ENCODE peak calls at places on chromosomes 12 and 14, in four cellular contexts. N, W, H and R are unnamed samples.

GRCh38 chr14:102906616-102907302 is 15.7 kb upstream of the AMN start:
- DNase-seq in H (no peak), W (no peak), N (no peak), R (no peak)

GRCh38 chr12:48972213-48973021 is 882 bp upstream of the WNT10B start:
- DNase-seq in H (no peak), N (peak), W (no peak), R (no peak)

GRCh38 chr14:89179891-89180404 is 237.1 kb downstream of the FOXN3 start:
- DNase-seq in H (no peak), N (no peak), W (no peak), R (no peak)

GRCh38 chr14:100654814-100655795 is 67.9 kb upstream of the BEGAIN start:
- DNase-seq in H (peak), W (no peak), N (peak), R (no peak)

GRCh38 chr12:30729547-30729946 is 25.2 kb downstream of the CAPRIN2 start:
- DNase-seq in W (no peak), H (no peak), N (no peak), R (no peak)

GRCh38 chr14:29926701-29927595 is 699 bp downstream of the PRKD1 start:
- DNase-seq in H (peak), W (no peak), N (no peak), R (peak)

GRCh38 chr12:20985399-20985798 is 145.6 kb upstream of the SLCO1B1 start:
- DNase-seq in W (peak), N (no peak), H (no peak), R (no peak)

GRCh38 chr12:84077692-84078091 is 834.9 kb downstream of the SLC6A15 start:
- DNase-seq in N (no peak), H (no peak), W (no peak), R (no peak)

GRCh38 chr14:72545411-72546311 is 348.2 kb downstream of the DPF3 start:
- DNase-seq in W (no peak), N (no peak), H (no peak), R (no peak)

GRCh38 chr12:54598966-54599365 is 10.5 kb upstream of the PPP1R1A start:
- DNase-seq in W (no peak), H (no peak), N (no peak), R (no peak)

GRCh38 chr14:102862154-102862772 is 60.2 kb upstream of the AMN start:
- DNase-seq in N (no peak), W (no peak), H (no peak), R (no peak)

GRCh38 chr14:103391048-103391447 is 5.8 kb downstream of the MARK3 start:
- DNase-seq in H (no peak), W (peak), N (peak), R (no peak)

GRCh38 chr14:73237219-73237785 is at the start of gene PAPLN:
- DNase-seq in N (no peak), W (no peak), H (no peak), R (peak)

GRCh38 chr12:120700863-120701262 is 9.4 kb upstream of the UNC119B start:
- DNase-seq in W (no peak), N (no peak), H (peak), R (no peak)

GRCh38 chr14:99420711-99421110 is 59.9 kb downstream of the SETD3 start:
- DNase-seq in W (no peak), N (no peak), H (peak), R (no peak)

GRCh38 chr12:56469007-56469930 is 891 bp downstream of the SPRYD4 start:
- DNase-seq in H (peak), W (peak), N (peak), R (peak)

GRCh38 chr12:15978431-15978950 is 67.4 kb downstream of the DERA start:
- DNase-seq in H (no peak), W (no peak), N (no peak), R (no peak)

GRCh38 chr14:104229621-104230041 is 91.2 kb downstream of the KIF26A start:
- DNase-seq in N (no peak), H (peak), W (no peak), R (no peak)

GRCh38 chr14:69475194-69475818 is 9.2 kb upstream of the PLEKHD1 start:
- DNase-seq in H (no peak), N (no peak), W (peak), R (no peak)
- TF ChIP-seq CTCF in H (no peak), N (no peak), W (peak), R (peak)

DNA sequence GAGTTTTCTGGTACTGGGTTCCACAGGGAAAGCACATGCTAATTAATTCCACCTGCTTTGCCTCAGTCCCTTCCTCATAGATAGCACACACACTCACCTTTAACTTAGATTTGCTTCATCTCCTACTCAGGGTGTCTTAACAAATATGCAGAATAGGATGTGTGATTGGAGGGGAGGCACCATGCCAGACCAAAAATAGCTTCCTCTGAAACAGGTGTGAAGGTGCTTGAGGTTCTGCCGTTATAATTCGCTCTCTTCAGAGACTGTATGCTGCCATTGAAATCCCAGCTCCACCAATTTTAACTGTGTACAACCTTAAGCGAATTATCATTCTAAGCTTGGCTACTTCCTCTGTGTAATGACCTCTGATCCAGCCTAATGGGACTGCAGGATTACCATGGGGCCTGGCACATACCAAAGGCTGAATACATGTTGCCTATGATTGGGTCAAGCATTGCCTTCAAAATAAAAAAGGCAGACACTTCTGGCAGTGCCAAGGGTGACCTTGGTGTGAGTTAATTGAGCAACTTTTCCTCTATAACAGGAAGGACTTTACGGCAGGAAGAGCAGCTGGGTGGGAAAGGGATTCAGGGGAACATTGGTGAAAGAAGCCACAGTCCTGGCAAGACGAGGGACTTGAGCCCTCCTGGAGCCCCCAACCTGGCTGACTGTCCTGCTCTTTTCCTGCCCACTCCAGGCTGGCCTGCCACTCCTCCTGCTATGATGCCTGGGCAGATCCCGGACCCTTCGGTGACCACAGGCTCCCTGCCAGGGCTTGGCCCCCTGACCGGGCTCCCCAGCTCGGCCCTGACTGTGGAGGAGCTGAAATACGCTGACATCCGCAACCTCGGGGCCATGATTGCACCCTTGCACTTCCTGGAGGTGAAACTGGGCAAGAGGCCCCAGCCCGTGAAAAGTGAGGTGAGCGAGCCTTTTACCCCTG is 9.7 kb downstream of the JDP2 start:
- DNase-seq in N (no peak), W (peak), H (no peak), R (no peak)
- H3K27ac ChIP-seq in N (no peak), W (peak), H (no peak), R (peak)

GRCh38 chr12:89016970-89017778 is 335.1 kb downstream of the DUSP6 start:
- DNase-seq in H (no peak), N (peak), W (peak), R (no peak)
- TF ChIP-seq CTCF in H (peak), N (peak), W (peak), R (peak)

GRCh38 chr14:55048900-55049437 is 2.5 kb upstream of the MAPK1IP1L start:
- DNase-seq in H (no peak), W (no peak), N (no peak), R (no peak)
- H3K27ac ChIP-seq in H (no peak), W (no peak), N (no peak), R (no peak)

GRCh38 chr12:106681210-106681609 is 93.3 kb upstream of the RIC8B start:
- DNase-seq in W (no peak), N (no peak), H (no peak), R (no peak)

GRCh38 chr12:106680280-106680679 is 94.2 kb upstream of the RIC8B start:
- DNase-seq in N (no peak), H (no peak), W (no peak), R (no peak)

GRCh38 chr12:106684497-106684896 is 90.0 kb upstream of the RIC8B start:
- DNase-seq in N (no peak), H (no peak), W (no peak), R (no peak)

GRCh38 chr12:106685381-106685780 is 89.1 kb upstream of the RIC8B start:
- DNase-seq in H (no peak), W (no peak), N (no peak), R (no peak)

DNA sequence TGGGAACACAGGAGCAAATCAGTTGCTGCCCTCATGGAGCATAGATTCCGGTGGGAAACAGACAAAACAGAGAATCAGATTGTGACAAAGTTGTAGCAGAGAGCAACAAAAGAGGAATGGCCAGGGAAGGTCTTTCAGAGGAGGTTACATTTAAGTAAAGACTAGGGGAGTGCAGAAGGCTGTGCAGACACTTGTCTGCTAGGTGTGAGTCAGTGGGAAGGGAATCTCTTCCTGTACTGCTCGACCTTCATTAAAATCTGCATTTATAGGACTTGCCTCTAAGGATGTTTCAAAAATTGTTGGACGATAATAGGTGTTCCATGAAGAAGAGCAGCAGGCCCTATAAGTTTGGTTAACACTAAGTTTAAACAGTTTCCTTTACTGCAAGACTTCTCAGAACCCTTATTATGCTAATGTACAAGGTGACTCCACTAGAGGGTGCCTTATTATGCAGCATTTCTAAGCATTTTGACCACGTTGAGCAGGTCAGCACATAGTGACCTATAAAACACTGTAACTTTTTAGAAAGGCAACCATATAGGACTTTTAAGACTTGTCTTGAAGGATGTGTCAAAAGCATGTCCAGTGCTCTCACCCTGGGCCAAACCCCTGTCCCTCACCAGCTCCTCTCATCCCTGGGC is 91.8 kb upstream of the RIC8B start:
- DNase-seq in W (peak), N (no peak), H (no peak), R (no peak)
- TF ChIP-seq CTCF in W (peak), N (no peak), H (no peak), R (peak)

DNA sequence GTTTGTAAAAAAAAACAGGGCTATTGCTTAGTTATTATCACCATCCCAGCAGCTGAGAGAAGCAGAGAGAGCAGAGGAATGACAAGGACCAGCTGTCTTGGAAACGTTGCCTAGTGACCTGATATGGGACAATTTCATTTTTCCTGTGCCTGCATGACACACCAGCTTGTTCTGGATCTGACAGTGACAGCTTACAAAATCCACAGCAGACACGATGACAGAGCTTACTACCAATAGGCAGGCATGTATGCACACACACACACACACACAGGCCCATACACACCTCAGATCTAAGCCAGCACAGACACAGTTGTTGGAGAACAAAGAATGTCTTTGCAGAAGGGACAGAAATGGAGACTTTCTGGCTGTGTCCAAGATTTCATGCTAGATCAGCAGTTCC is 25.4 kb downstream of the HSPB8 start:
- DNase-seq in W (no peak), N (no peak), H (no peak), R (no peak)
- H3K27ac ChIP-seq in W (no peak), N (no peak), H (no peak), R (peak)

GRCh38 chr14:74948228-74949175 is 6.9 kb downstream of the PGF start:
- DNase-seq in N (no peak), H (no peak), W (no peak), R (no peak)

GRCh38 chr14:74945852-74946658 is 9.3 kb downstream of the PGF start:
- DNase-seq in H (peak), W (peak), N (peak), R (peak)

GRCh38 chr14:74945261-74945851 is 10.0 kb downstream of the PGF start:
- DNase-seq in W (peak), H (no peak), N (peak), R (peak)

GRCh38 chr14:74947353-74948227 is 7.8 kb downstream of the PGF start:
- DNase-seq in H (no peak), N (no peak), W (no peak), R (no peak)

DNA sequence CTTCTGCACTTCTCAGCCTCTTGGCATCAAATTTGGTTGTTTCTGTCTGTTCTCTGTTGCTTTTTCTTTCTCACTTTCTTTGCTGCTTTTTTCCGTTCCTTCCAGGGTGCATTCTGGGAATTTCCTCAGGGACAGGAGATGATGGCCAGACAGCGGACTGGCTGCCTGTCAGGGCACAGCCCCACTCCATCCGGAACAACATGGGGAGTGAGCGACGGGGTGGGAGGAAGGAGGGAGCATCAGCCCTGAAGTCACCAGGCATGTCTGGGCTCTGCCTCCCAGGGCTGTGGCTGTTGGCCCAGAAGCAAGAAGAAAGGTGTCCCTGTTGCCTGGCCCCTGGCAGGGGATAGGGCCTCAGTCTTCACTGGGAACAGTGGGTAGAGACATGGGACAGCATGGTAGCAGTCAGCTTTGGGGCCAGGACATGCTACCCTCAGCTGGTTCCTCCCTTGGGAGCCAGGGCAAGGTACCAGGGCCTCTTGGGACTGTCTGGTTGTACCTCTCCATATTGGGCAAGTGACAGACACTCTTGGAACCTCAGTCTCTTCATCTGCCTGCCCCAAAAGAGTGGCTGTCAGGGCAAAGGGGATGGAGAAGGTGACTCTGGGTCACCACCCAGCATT is 8.6 kb downstream of the PGF start:
- DNase-seq in W (no peak), H (no peak), N (no peak), R (peak)
- TF ChIP-seq CTCF in W (no peak), H (no peak), N (peak), R (no peak)